ENCODE peak calls at places on chromosomes 11 and 22, in nine cellular contexts. N is HFF-Myc, O is epithelial cell of proximal tubule, A is GM12865, R is ovary, Z is fibroblast of the aortic adventitia, Y is A549, X is adipocyte, T is fibroblast of villous mesenchyme. J is an unnamed sample.

GRCh38 chr11:70577258-70577603 is 178.9 kb downstream of the CTTN start:
- DNase-seq in N (no peak), O (no peak), A (no peak), R (no peak), Z (no peak), Y (no peak), X (no peak), T (no peak), J (no peak)

GRCh38 chr11:19311306-19312030 is 70.7 kb upstream of the E2F8 start:
- DNase-seq in N (peak; percentile 25), O (no peak), A (peak; percentile 54), R (peak; percentile 32), Z (peak; percentile 76), Y (peak; percentile 51), X (peak; percentile 74), T (peak; percentile 58), J (peak; percentile 80)

GRCh38 chr22:46491936-46492335 is 45.5 kb downstream of the CELSR1 start:
- DNase-seq in N (no peak), O (no peak), A (no peak), R (no peak), Z (peak; percentile 21), Y (no peak), X (peak; percentile 43), T (peak; percentile 46), J (peak; percentile 35)

GRCh38 chr11:9664276-9665171 is 647 bp downstream of the SWAP70 start:
- DNase-seq in N (no peak), O (no peak), A (peak; percentile 69), R (peak; percentile 31), Z (peak; percentile 72), Y (peak; percentile 58), X (peak; percentile 70), T (peak; percentile 49), J (peak; percentile 65)

GRCh38 chr11:104531075-104531474 is 367.1 kb upstream of the PDGFD start:
- DNase-seq in N (no peak), O (no peak), A (peak; percentile 13), R (no peak), Z (no peak), Y (peak; percentile 8), X (no peak), T (no peak), J (no peak)

GRCh38 chr11:45087301-45087700 is 59.1 kb upstream of the PRDM11 start:
- DNase-seq in N (no peak), O (no peak), A (no peak), R (no peak), Z (no peak), Y (no peak), X (no peak), T (no peak), J (peak; percentile 52)

GRCh38 chr11:19817265-19817851 is 104.7 kb downstream of the NAV2 start:
- DNase-seq in N (no peak), O (no peak), A (no peak), R (no peak), Z (no peak), Y (no peak), X (no peak), T (no peak), J (no peak)

GRCh38 chr22:36762687-36763260 is 13.1 kb downstream of the IFT27 start:
- DNase-seq in N (no peak), O (no peak), A (no peak), R (no peak), Z (peak; percentile 36), Y (no peak), X (peak; percentile 8), T (peak; percentile 65), J (peak; percentile 77)

GRCh38 chr11:111414936-111415335 is 35.9 kb upstream of the POU2AF1 start:
- DNase-seq in N (no peak), O (no peak), A (peak; percentile 69), R (no peak), Z (no peak), Y (no peak), X (no peak), T (no peak), J (no peak)

GRCh38 chr11:111412293-111412692 is 33.2 kb upstream of the POU2AF1 start:
- DNase-seq in N (no peak), O (no peak), A (no peak), R (no peak), Z (no peak), Y (no peak), X (no peak), T (no peak), J (no peak)

GRCh38 chr11:111414267-111414931 is 35.3 kb upstream of the POU2AF1 start:
- DNase-seq in N (no peak), O (no peak), A (peak; percentile 96), R (no peak), Z (no peak), Y (no peak), X (no peak), T (peak; percentile 58), J (no peak)

GRCh38 chr11:111411456-111411855 is 32.4 kb upstream of the POU2AF1 start:
- DNase-seq in N (no peak), O (no peak), A (no peak), R (no peak), Z (no peak), Y (no peak), X (no peak), T (no peak), J (no peak)

DNA sequence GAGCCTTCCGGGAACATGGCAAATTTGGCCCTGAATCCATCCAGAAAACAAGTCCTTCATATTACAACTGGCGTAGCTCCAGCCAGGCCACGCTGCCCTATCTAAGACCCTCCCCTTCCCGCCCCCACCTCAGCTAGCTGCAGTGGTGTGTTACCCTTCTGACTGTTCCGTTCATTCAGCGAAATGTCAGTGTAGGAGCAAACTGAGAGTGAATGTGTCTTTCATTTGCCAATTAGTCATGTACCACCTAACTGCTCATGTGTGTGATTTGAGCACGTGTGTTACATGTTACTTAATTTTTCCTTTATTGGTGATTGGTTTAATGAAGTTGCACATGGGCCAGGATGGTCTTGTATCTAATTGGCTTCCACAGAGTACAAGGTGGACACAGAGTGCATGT is 34.8 kb upstream of the POU2AF1 start:
- DNase-seq in N (no peak), O (no peak), A (peak; percentile 79), R (no peak), Z (no peak), Y (no peak), X (no peak), T (no peak), J (no peak)
- H3K4me3 ChIP-seq in N (no peak overlapping the region), O (no peak overlapping the region), A (peak overlapping the region; percentile 52), R (no peak overlapping the region), Z (no peak overlapping the region), Y (no peak overlapping the region), X (no peak overlapping the region), T (no peak overlapping the region), J (no peak overlapping the region)

GRCh38 chr22:31083377-31083768 is 2.3 kb downstream of the SMTN start:
- DNase-seq in N (no peak), O (no peak), A (no peak), R (peak; percentile 56), Z (no peak), Y (no peak), X (no peak), T (no peak), J (no peak)

GRCh38 chr22:31083923-31084810 is 3.0 kb downstream of the SMTN start:
- DNase-seq in N (no peak), O (no peak), A (peak; percentile 31), R (no peak), Z (no peak), Y (no peak), X (no peak), T (no peak), J (peak; percentile 31)

GRCh38 chr22:31085493-31085824 is 4.3 kb downstream of the SMTN start:
- DNase-seq in N (no peak), O (no peak), A (no peak), R (no peak), Z (no peak), Y (no peak), X (no peak), T (no peak), J (no peak)

GRCh38 chr22:31085928-31086327 is 4.8 kb downstream of the SMTN start:
- DNase-seq in N (no peak), O (no peak), A (no peak), R (no peak), Z (no peak), Y (no peak), X (no peak), T (no peak), J (no peak)

GRCh38 chr22:31084811-31085492 is 3.8 kb downstream of the SMTN start:
- DNase-seq in N (no peak), O (no peak), A (peak; percentile 95), R (peak; percentile 88), Z (peak; percentile 76), Y (peak; percentile 39), X (peak; percentile 94), T (peak; percentile 82), J (peak; percentile 91)
- H3K4me3 ChIP-seq in N (peak overlapping the region; percentile 72), O (peak overlapping the region; percentile 96), A (peak overlapping the region; percentile 91), R (peak overlapping the region; percentile 88), Z (peak overlapping the region; percentile 79), Y (peak overlapping the region; percentile 58), X (peak overlapping the region; percentile 82), T (peak overlapping the region; percentile 76), J (peak overlapping the region; percentile 83)

GRCh38 chr22:44391481-44392445 is 79.0 kb upstream of the SHISAL1 start:
- DNase-seq in N (no peak), O (no peak), A (no peak), R (peak; percentile 5), Z (no peak), Y (no peak), X (no peak), T (no peak), J (no peak)

GRCh38 chr22:44389926-44390925 is 77.5 kb upstream of the SHISAL1 start:
- DNase-seq in N (no peak), O (no peak), A (no peak), R (peak; percentile 16), Z (no peak), Y (no peak), X (no peak), T (no peak), J (no peak)

GRCh38 chr22:44387486-44387885 is 74.7 kb upstream of the SHISAL1 start:
- DNase-seq in N (no peak), O (no peak), A (no peak), R (peak; percentile 2), Z (no peak), Y (no peak), X (no peak), T (no peak), J (no peak)

GRCh38 chr22:44391026-44391425 is 78.3 kb upstream of the SHISAL1 start:
- DNase-seq in N (no peak), O (no peak), A (no peak), R (peak; percentile 10), Z (no peak), Y (no peak), X (no peak), T (no peak), J (no peak)

DNA sequence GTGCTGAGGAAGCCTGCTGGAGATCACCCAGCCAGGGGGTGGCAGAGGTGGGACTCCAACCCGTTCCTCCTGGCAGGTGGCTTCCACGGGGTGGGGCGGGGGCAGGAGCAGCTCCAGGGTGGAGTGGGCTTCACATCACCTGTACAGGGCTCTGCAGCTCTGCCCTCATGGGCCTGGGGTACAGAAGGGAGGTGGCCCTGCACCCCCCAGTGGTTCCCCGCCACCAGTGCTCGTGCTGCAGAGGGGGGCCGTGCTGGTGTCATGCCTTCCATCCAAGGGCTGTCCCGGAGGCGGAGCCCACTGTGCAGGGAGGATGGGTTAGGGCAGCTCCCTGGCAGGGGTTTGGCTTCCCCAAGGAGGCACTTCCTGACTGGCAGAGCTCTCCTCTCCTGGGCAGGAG is 76.4 kb upstream of the SHISAL1 start:
- DNase-seq in N (no peak), O (no peak), A (no peak), R (peak; percentile 11), Z (no peak), Y (no peak), X (no peak), T (no peak), J (no peak)
- H3K4me3 ChIP-seq in N (no peak overlapping the region), O (no peak overlapping the region), A (no peak overlapping the region), R (no peak overlapping the region), Z (no peak overlapping the region), Y (no peak overlapping the region), X (no peak overlapping the region), T (no peak overlapping the region), J (no peak overlapping the region)

GRCh38 chr11:82895437-82896091 is 4.7 kb downstream of the PRCP start:
- DNase-seq in N (no peak), O (no peak), A (peak; percentile 48), R (no peak), Z (no peak), Y (no peak), X (no peak), T (no peak), J (no peak)

GRCh38 chr11:82892611-82893169 is 7.5 kb downstream of the PRCP start:
- DNase-seq in N (no peak), O (no peak), A (no peak), R (no peak), Z (no peak), Y (no peak), X (no peak), T (no peak), J (no peak)

GRCh38 chr11:82899191-82899820 is 924 bp downstream of the PRCP start:
- DNase-seq in N (no peak), O (no peak), A (peak; percentile 24), R (no peak), Z (no peak), Y (no peak), X (peak; percentile 23), T (no peak), J (peak; percentile 28)

GRCh38 chr11:82898242-82898641 is 2.0 kb downstream of the PRCP start:
- DNase-seq in N (no peak), O (no peak), A (no peak), R (no peak), Z (no peak), Y (no peak), X (no peak), T (no peak), J (no peak)

GRCh38 chr11:82896183-82896582 is 4.0 kb downstream of the PRCP start:
- DNase-seq in N (no peak), O (no peak), A (no peak), R (no peak), Z (no peak), Y (no peak), X (no peak), T (no peak), J (no peak)
- H3K4me3 ChIP-seq in N (no peak overlapping the region), O (no peak overlapping the region), A (no peak overlapping the region), R (no peak overlapping the region), Z (no peak overlapping the region), Y (no peak overlapping the region), X (no peak overlapping the region), T (no peak overlapping the region), J (no peak overlapping the region)